ENCODE peak calls at places on chromosomes 13 and 19, in four cellular contexts. F is tibial nerve, B is uterus, I is ascending aorta. O is an unnamed sample.

GRCh38 chr13:113468461-113469147 is 15.3 kb upstream of the ADPRHL1 start:
- DNase-seq in B (no peak), F (no peak), I (no peak), O (peak)

GRCh38 chr13:100526299-100527030 is 62.1 kb downstream of the GGACT start:
- DNase-seq in F (no peak), B (no peak), I (no peak), O (no peak)

GRCh38 chr19:1070576-1070930 is 3.6 kb downstream of the ARHGAP45 start:
- DNase-seq in B (no peak), F (no peak), I (no peak), O (no peak)

GRCh38 chr19:51457351-51458013 is 772 bp downstream of the SIGLEC8 start:
- DNase-seq in I (peak), F (no peak), B (no peak), O (no peak)

GRCh38 chr13:76980075-76980718 is 11.7 kb upstream of the CLN5 start:
- DNase-seq in I (peak), B (peak), F (peak), O (peak)

GRCh38 chr13:106121173-106121754 is 414.2 kb downstream of the EFNB2 start:
- DNase-seq in F (no peak), I (no peak), B (no peak), O (no peak)

GRCh38 chr13:51292000-51292550 is 47.4 kb upstream of the SERPINE3 start:
- DNase-seq in I (no peak), B (no peak), F (no peak), O (peak)

GRCh38 chr19:17473041-17473440 is 2.7 kb downstream of the SLC27A1 start:
- DNase-seq in I (no peak), F (no peak), B (no peak), O (no peak)

GRCh38 chr19:33177417-33177976 is 16.6 kb upstream of the LRP3 start:
- DNase-seq in B (no peak), F (no peak), I (no peak), O (peak)

GRCh38 chr13:44306401-44307192 is 67.0 kb upstream of the SERP2 start:
- DNase-seq in B (peak), I (peak), F (peak), O (no peak)

GRCh38 chr13:27379694-27380596 is 44.5 kb upstream of the GTF3A start:
- DNase-seq in I (peak), B (peak), F (peak), O (peak)

GRCh38 chr19:44341794-44342193 is 14.7 kb downstream of the ZNF112 start:
- DNase-seq in F (no peak), I (no peak), B (no peak), O (no peak)

GRCh38 chr13:99425485-99426341 is 75.6 kb upstream of the TM9SF2 start:
- DNase-seq in B (no peak), F (no peak), I (no peak), O (no peak)

GRCh38 chr13:75445717-75446529 is 36.0 kb downstream of the TBC1D4 start:
- DNase-seq in B (no peak), F (no peak), I (no peak), O (no peak)

GRCh38 chr13:100517135-100517534 is 71.5 kb downstream of the GGACT start:
- DNase-seq in F (no peak), I (no peak), B (no peak), O (no peak)

GRCh38 chr13:67390462-67391093 is 160.4 kb upstream of the PCDH9 start:
- DNase-seq in B (no peak), I (no peak), F (no peak), O (no peak)

GRCh38 chr19:17358395-17358794 is 18.7 kb downstream of the PLVAP start:
- DNase-seq in F (no peak), I (peak), B (peak), O (no peak)

GRCh38 chr13:94677799-94678198 is 34.5 kb downstream of the SOX21 start:
- DNase-seq in B (no peak), F (no peak), I (no peak), O (no peak)

GRCh38 chr19:17553256-17553655 is 2.2 kb upstream of the COLGALT1 start:
- DNase-seq in B (peak), I (peak), F (peak), O (peak)

GRCh38 chr13:87661471-87661870 is 9.7 kb upstream of the SLITRK5 start:
- DNase-seq in I (no peak), B (no peak), F (no peak), O (no peak)

GRCh38 chr13:49560270-49561063 is 24.9 kb downstream of the RCBTB1 start:
- DNase-seq in B (no peak), F (no peak), I (no peak), O (no peak)

GRCh38 chr13:85724554-85725432 is 74.4 kb downstream of the SLITRK6 start:
- DNase-seq in B (no peak), I (no peak), F (no peak), O (peak)

GRCh38 chr19:29779921-29780320 is 31.9 kb upstream of the CCNE1 start:
- DNase-seq in B (no peak), F (no peak), I (no peak), O (no peak)

GRCh38 chr13:37540228-37540627 is 58.3 kb downstream of the POSTN start:
- DNase-seq in F (no peak), B (no peak), I (no peak), O (no peak)

GRCh38 chr13:52969373-52969772 is 59.2 kb upstream of the OLFM4 start:
- DNase-seq in I (no peak), F (no peak), B (no peak), O (no peak)

GRCh38 chr19:56142087-56142787 is 1.1 kb downstream of the ZNF444 start:
- DNase-seq in F (no peak), B (no peak), I (no peak), O (no peak)

GRCh38 chr13:29800687-29801086 is 49.7 kb downstream of the UBL3 start:
- DNase-seq in I (no peak), B (no peak), F (no peak), O (no peak)

GRCh38 chr19:16626796-16627193 is 1.2 kb downstream of the MED26 start:
- DNase-seq in I (no peak), F (no peak), B (no peak), O (no peak)

GRCh38 chr19:36838784-36839324 is 667 bp upstream of the ZNF790 start:
- DNase-seq in F (no peak), B (no peak), I (no peak), O (no peak)

GRCh38 chr19:3707868-3708206 is 347 bp upstream of the TJP3 start:
- DNase-seq in I (no peak), F (no peak), B (no peak), O (no peak)

GRCh38 chr13:61255035-61255796 is 160.4 kb downstream of the PCDH20 start:
- DNase-seq in B (no peak), F (no peak), I (no peak), O (no peak)

GRCh38 chr13:66560991-66561390 is 669.1 kb downstream of the PCDH9 start:
- DNase-seq in B (no peak), F (no peak), I (no peak), O (no peak)

GRCh38 chr13:111479412-111479811 is 159.0 kb downstream of the TEX29 start:
- DNase-seq in I (no peak), B (no peak), F (no peak), O (no peak)

GRCh38 chr13:40116008-40116407 is 460.5 kb downstream of the COG6 start:
- DNase-seq in F (peak), B (peak), I (peak), O (peak)

GRCh38 chr13:35927554-35927953 is 203.6 kb downstream of the DCLK1 start:
- DNase-seq in I (no peak), F (peak), B (peak), O (no peak)

GRCh38 chr13:37954191-37954590 is 84.6 kb upstream of the TRPC4 start:
- DNase-seq in B (no peak), I (no peak), F (no peak), O (no peak)

GRCh38 chr13:95087746-95088305 is 213.4 kb downstream of the ABCC4 start:
- DNase-seq in B (no peak), F (no peak), I (no peak), O (no peak)

GRCh38 chr13:50529154-50529882 is 314.2 kb downstream of the DLEU7 start:
- DNase-seq in I (peak), B (peak), F (peak), O (peak)

GRCh38 chr19:4717966-4718701 is 5.5 kb downstream of the DPP9 start:
- DNase-seq in F (no peak), B (no peak), I (no peak), O (no peak)
- H3K4me3 ChIP-seq in F (no peak), B (no peak), I (no peak), O (no peak)

GRCh38 chr19:2540251-2540645 is 64.3 kb downstream of the GADD45B start:
- DNase-seq in I (no peak), B (no peak), F (no peak), O (no peak)
- H3K4me3 ChIP-seq in I (peak), B (no peak), F (peak), O (no peak)

DNA sequence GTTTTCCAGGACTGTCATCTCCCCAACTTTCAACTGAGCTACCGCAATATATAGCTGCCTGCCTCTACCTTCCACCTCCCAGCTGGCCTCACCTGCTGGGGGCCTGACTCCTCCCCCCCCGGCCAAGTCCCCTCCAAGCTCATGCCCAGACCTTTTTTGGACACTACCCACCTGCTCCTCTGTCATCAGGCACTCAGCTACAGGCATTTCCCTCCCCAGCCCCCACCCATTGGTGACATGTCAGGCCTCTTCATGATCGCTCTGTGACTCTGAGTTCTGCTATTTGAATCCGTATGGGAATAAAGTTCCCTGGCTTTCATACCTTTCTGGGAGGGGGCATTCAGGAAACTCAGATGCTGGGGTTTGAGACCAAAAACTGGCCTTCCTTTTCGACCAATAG is 1.8 kb downstream of the PRKACA start:
- DNase-seq in F (no peak), B (no peak), I (no peak), O (no peak)
- H3K4me3 ChIP-seq in F (no peak), B (no peak), I (peak), O (no peak)

DNA sequence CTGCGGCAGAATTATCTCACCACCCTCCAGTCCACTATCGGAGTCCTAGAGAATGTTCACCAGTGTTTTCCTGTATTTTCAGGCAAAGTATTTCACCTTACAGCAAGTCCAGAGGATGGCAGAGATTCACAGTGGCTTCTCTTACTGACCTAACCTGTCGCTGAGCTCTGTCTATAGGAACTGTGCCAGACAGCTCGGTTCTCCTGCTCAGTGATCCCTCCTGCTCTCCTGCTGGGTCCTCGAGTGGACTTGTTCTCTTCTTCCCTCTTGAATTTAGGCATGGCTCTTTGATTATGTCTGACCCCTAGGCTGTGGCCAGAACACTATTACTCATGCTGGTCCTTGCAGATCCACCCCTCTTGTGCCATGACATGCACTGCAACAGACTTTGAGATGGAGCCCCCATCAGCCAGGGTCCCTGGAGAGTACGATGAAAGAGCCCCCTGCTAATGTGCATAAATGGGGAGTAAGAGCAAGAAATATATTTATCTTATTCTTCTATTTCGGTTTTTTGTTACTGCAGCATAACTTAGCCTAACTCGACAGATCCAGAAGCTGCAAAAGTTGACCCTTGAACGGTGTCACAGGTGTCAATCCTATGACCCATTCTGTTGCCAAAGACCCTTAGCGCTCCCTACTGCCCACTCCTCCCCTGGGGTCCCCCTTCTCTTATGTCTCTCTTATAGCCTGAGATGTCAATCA is 439.4 kb downstream of the ZNF536 start:
- DNase-seq in B (no peak), F (no peak), I (no peak), O (no peak)
- H3K4me3 ChIP-seq in B (no peak), F (no peak), I (no peak), O (no peak)

GRCh38 chr19:46945668-46946067 is 74.0 kb upstream of the NPAS1 start:
- DNase-seq in B (no peak), I (peak), F (no peak), O (no peak)

GRCh38 chr19:46946611-46947238 is 72.9 kb upstream of the NPAS1 start:
- DNase-seq in I (no peak), F (no peak), B (no peak), O (no peak)

GRCh38 chr19:46944123-46944718 is 75.4 kb upstream of the NPAS1 start:
- DNase-seq in I (no peak), B (no peak), F (no peak), O (no peak)

GRCh38 chr19:46946090-46946489 is 73.5 kb upstream of the NPAS1 start:
- DNase-seq in I (no peak), B (no peak), F (no peak), O (no peak)

DNA sequence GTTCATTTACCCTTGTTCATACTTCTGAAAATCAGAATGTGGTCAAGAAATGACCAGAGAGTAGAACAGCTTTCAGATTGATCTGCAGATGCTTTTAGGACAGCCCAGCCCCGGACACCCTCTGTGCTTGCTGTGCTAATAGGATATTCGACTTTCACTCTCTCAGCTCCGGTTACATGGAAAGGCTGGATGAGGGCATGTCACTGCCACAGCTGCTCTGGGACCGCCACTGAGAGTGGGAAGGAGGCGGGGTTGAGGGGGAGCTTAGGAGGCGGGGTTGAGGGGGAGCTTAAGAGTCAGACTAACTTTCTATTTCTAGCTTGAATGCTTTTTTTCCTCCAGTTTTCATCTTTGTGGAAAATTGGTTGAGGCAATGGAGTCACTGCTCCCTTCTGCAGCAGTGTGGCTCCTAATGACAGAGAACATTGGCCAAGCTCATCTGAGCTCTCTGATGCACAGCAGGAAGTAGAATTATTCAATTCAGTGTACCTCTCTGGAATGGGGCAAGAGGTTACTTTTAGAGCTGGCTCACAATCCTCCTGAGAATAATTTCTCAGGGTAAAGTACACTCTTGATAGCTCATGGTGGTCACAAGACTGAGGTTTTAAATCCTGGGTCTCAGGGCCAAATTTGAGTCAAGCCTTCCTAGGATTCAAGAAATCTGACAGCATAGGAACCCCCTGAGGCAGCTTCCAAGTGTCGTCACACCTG is 74.6 kb upstream of the NPAS1 start:
- DNase-seq in F (peak), B (peak), I (peak), O (peak)
- H3K4me3 ChIP-seq in F (no peak), B (no peak), I (peak), O (no peak)

GRCh38 chr19:11652056-11652455 is 54.8 kb downstream of the ZNF627 start:
- DNase-seq in F (no peak), I (no peak), B (no peak), O (no peak)

GRCh38 chr19:11649941-11650340 is 52.7 kb downstream of the ZNF627 start:
- DNase-seq in I (no peak), F (no peak), B (no peak), O (no peak)

GRCh38 chr19:11656535-11656934 is 59.3 kb downstream of the ZNF627 start:
- DNase-seq in F (no peak), I (no peak), B (no peak), O (no peak)

GRCh38 chr19:11652492-11652891 is 55.2 kb downstream of the ZNF627 start:
- DNase-seq in B (no peak), F (no peak), I (no peak), O (no peak)

GRCh38 chr19:11651062-11651461 is 53.8 kb downstream of the ZNF627 start:
- DNase-seq in B (no peak), F (no peak), I (no peak), O (no peak)
- H3K4me3 ChIP-seq in B (no peak), F (no peak), I (no peak), O (no peak)

DNA sequence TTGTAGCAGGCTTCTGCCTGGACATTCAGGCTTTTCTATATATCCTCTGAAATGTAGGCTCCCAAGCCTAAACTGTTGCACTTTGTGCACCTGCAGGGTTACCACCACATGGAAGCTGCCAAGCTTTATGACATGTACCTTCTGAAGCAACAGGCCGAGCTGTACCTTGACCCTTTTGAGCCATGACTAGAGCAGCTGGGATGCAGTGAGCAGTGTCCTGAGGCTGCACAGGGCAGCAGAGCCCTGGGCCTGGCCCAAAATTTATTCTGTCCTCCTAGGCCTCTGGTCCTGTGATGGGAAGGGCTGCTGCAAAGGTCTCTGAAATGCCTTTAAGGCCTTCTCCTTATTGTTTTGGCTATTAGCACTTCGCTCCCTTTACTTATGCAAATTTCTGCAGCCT is 23.5 kb upstream of the CD177 start:
- DNase-seq in B (no peak), I (no peak), F (no peak), O (peak)
- H3K4me3 ChIP-seq in B (no peak), I (no peak), F (no peak), O (no peak)

GRCh38 chr19:15223649-15224371 is 8.4 kb downstream of the EPHX3 start:
- DNase-seq in F (no peak), B (peak), I (peak), O (no peak)
- H3K4me3 ChIP-seq in F (peak), B (peak), I (peak), O (peak)

GRCh38 chr19:49064029-49064629 is 489 bp downstream of the NTF4 start:
- DNase-seq in F (no peak), I (no peak), B (no peak), O (no peak)
- H3K4me3 ChIP-seq in F (no peak), I (no peak), B (no peak), O (no peak)